ENCODE peak calls at places on chromosomes 16 and 17, in ten cellular contexts. One of them, this sample, is unnamed.
A peak's percentile ranks its signal among the peaks of the same experiment; 100 is the strongest.

GRCh38 chr17:51395621-51396020 is 135.3 kb downstream of the UTP18 start:
- DNase-seq in H7: no peak
- DNase-seq in NCI-H1417 treated with DMSO at 0.1 percent for 48 hours: no peak
- DNase-seq in kidney glomerular epithelial cell: no peak
- DNase-seq in germinal center: no peak
- DNase-seq in HCEC 1CT: no peak
- DNase-seq in AML-193: no peak
- DNase-seq in heart right ventricle: no peak
- DNase-seq in smooth muscle cell of the brain vasculature: no peak
- DNase-seq in EL: no peak
- DNase-seq in this sample: no peak

GRCh38 chr17:41486316-41486715 is 3.4 kb downstream of the KRT36 start:
- DNase-seq in H7: no peak
- DNase-seq in NCI-H1417 treated with DMSO at 0.1 percent for 48 hours: no peak
- DNase-seq in kidney glomerular epithelial cell: no peak
- DNase-seq in germinal center: no peak
- DNase-seq in HCEC 1CT: no peak
- DNase-seq in AML-193: no peak
- DNase-seq in heart right ventricle: no peak
- DNase-seq in smooth muscle cell of the brain vasculature: no peak
- DNase-seq in EL: no peak
- DNase-seq in this sample: no peak

GRCh38 chr17:9658593-9659211 is 13.4 kb downstream of the USP43 start:
- DNase-seq in H7: no peak
- DNase-seq in NCI-H1417 treated with DMSO at 0.1 percent for 48 hours: no peak
- DNase-seq in kidney glomerular epithelial cell: no peak
- DNase-seq in germinal center: no peak
- DNase-seq in HCEC 1CT: peak; percentile 24
- DNase-seq in AML-193: no peak
- DNase-seq in heart right ventricle: no peak
- DNase-seq in smooth muscle cell of the brain vasculature: peak; percentile 32
- DNase-seq in EL: peak; percentile 85
- DNase-seq in this sample: no peak

GRCh38 chr17:9468532-9468931 is 107.1 kb downstream of the STX8 start:
- DNase-seq in H7: no peak
- DNase-seq in NCI-H1417 treated with DMSO at 0.1 percent for 48 hours: no peak
- DNase-seq in kidney glomerular epithelial cell: no peak
- DNase-seq in germinal center: no peak
- DNase-seq in HCEC 1CT: no peak
- DNase-seq in AML-193: no peak
- DNase-seq in heart right ventricle: no peak
- DNase-seq in smooth muscle cell of the brain vasculature: no peak
- DNase-seq in EL: no peak
- DNase-seq in this sample: no peak

GRCh38 chr16:1990336-1991134 is 765 bp downstream of the SYNGR3 start:
- DNase-seq in H7: peak; percentile 96
- DNase-seq in NCI-H1417 treated with DMSO at 0.1 percent for 48 hours: no peak
- DNase-seq in kidney glomerular epithelial cell: no peak
- DNase-seq in germinal center: peak; percentile 48
- DNase-seq in HCEC 1CT: no peak
- DNase-seq in AML-193: no peak
- DNase-seq in heart right ventricle: no peak
- DNase-seq in smooth muscle cell of the brain vasculature: no peak
- DNase-seq in EL: no peak
- DNase-seq in this sample: no peak

GRCh38 chr17:2239882-2240430 is 63.6 kb downstream of the SMG6 start:
- DNase-seq in H7: no peak
- DNase-seq in NCI-H1417 treated with DMSO at 0.1 percent for 48 hours: no peak
- DNase-seq in kidney glomerular epithelial cell: no peak
- DNase-seq in germinal center: peak; percentile 68
- DNase-seq in HCEC 1CT: peak; percentile 90
- DNase-seq in AML-193: no peak
- DNase-seq in heart right ventricle: peak; percentile 55
- DNase-seq in smooth muscle cell of the brain vasculature: no peak
- DNase-seq in EL: peak; percentile 87
- DNase-seq in this sample: peak; percentile 86

GRCh38 chr16:51399908-51400670 is 249.0 kb upstream of the SALL1 start:
- DNase-seq in H7: no peak
- DNase-seq in NCI-H1417 treated with DMSO at 0.1 percent for 48 hours: no peak
- DNase-seq in kidney glomerular epithelial cell: no peak
- DNase-seq in germinal center: no peak
- DNase-seq in HCEC 1CT: no peak
- DNase-seq in AML-193: no peak
- DNase-seq in heart right ventricle: no peak
- DNase-seq in smooth muscle cell of the brain vasculature: no peak
- DNase-seq in EL: no peak
- DNase-seq in this sample: no peak

GRCh38 chr16:46706642-46707041 is 17.2 kb downstream of the ORC6 start:
- DNase-seq in H7: no peak
- DNase-seq in NCI-H1417 treated with DMSO at 0.1 percent for 48 hours: no peak
- DNase-seq in kidney glomerular epithelial cell: no peak
- DNase-seq in germinal center: no peak
- DNase-seq in HCEC 1CT: no peak
- DNase-seq in AML-193: no peak
- DNase-seq in heart right ventricle: no peak
- DNase-seq in smooth muscle cell of the brain vasculature: no peak
- DNase-seq in EL: no peak
- DNase-seq in this sample: no peak

GRCh38 chr16:24036614-24037013 is 200.8 kb downstream of the PRKCB start:
- DNase-seq in H7: peak; percentile 82
- DNase-seq in NCI-H1417 treated with DMSO at 0.1 percent for 48 hours: no peak
- DNase-seq in kidney glomerular epithelial cell: peak; percentile 33
- DNase-seq in germinal center: peak; percentile 50
- DNase-seq in HCEC 1CT: peak; percentile 15
- DNase-seq in AML-193: no peak
- DNase-seq in heart right ventricle: peak; percentile 23
- DNase-seq in smooth muscle cell of the brain vasculature: peak; percentile 6
- DNase-seq in EL: peak; percentile 37
- DNase-seq in this sample: peak; percentile 43

GRCh38 chr17:76262732-76263344 is 2.3 kb upstream of the UBALD2 start:
- DNase-seq in H7: peak; percentile 24
- DNase-seq in NCI-H1417 treated with DMSO at 0.1 percent for 48 hours: no peak
- DNase-seq in kidney glomerular epithelial cell: no peak
- DNase-seq in germinal center: peak; percentile 66
- DNase-seq in HCEC 1CT: no peak
- DNase-seq in AML-193: peak; percentile 87
- DNase-seq in heart right ventricle: no peak
- DNase-seq in smooth muscle cell of the brain vasculature: no peak
- DNase-seq in EL: no peak
- DNase-seq in this sample: peak; percentile 88

GRCh38 chr16:55835578-55835977 is 2.7 kb upstream of the CES1 start:
- DNase-seq in H7: no peak
- DNase-seq in NCI-H1417 treated with DMSO at 0.1 percent for 48 hours: no peak
- DNase-seq in kidney glomerular epithelial cell: no peak
- DNase-seq in germinal center: no peak
- DNase-seq in HCEC 1CT: no peak
- DNase-seq in AML-193: no peak
- DNase-seq in heart right ventricle: peak; percentile 20
- DNase-seq in smooth muscle cell of the brain vasculature: no peak
- DNase-seq in EL: no peak
- DNase-seq in this sample: no peak

GRCh38 chr16:55479560-55480197 is 681 bp downstream of the MMP2 start:
- DNase-seq in H7: no peak
- DNase-seq in NCI-H1417 treated with DMSO at 0.1 percent for 48 hours: no peak
- DNase-seq in kidney glomerular epithelial cell: no peak
- DNase-seq in germinal center: no peak
- DNase-seq in HCEC 1CT: no peak
- DNase-seq in AML-193: no peak
- DNase-seq in heart right ventricle: no peak
- DNase-seq in smooth muscle cell of the brain vasculature: no peak
- DNase-seq in EL: no peak
- DNase-seq in this sample: no peak

GRCh38 chr16:49876716-49877129 is 20.8 kb upstream of the ZNF423 start:
- DNase-seq in H7: peak; percentile 98
- DNase-seq in NCI-H1417 treated with DMSO at 0.1 percent for 48 hours: no peak
- DNase-seq in kidney glomerular epithelial cell: peak; percentile 25
- DNase-seq in germinal center: peak; percentile 71
- DNase-seq in HCEC 1CT: no peak
- DNase-seq in AML-193: no peak
- DNase-seq in heart right ventricle: peak; percentile 58
- DNase-seq in smooth muscle cell of the brain vasculature: no peak
- DNase-seq in EL: peak; percentile 25
- DNase-seq in this sample: peak; percentile 48

GRCh38 chr17:6546069-6546718 is 10.2 kb downstream of the PITPNM3 start:
- DNase-seq in H7: no peak
- DNase-seq in NCI-H1417 treated with DMSO at 0.1 percent for 48 hours: no peak
- DNase-seq in kidney glomerular epithelial cell: no peak
- DNase-seq in germinal center: no peak
- DNase-seq in HCEC 1CT: peak; percentile 34
- DNase-seq in AML-193: no peak
- DNase-seq in heart right ventricle: no peak
- DNase-seq in smooth muscle cell of the brain vasculature: no peak
- DNase-seq in EL: peak; percentile 23
- DNase-seq in this sample: peak; percentile 60

GRCh38 chr17:81651692-81652091 is 4.7 kb downstream of the PDE6G start:
- DNase-seq in H7: peak; percentile 52
- DNase-seq in NCI-H1417 treated with DMSO at 0.1 percent for 48 hours: no peak
- DNase-seq in kidney glomerular epithelial cell: peak; percentile 35
- DNase-seq in germinal center: no peak
- DNase-seq in HCEC 1CT: peak; percentile 91
- DNase-seq in AML-193: no peak
- DNase-seq in heart right ventricle: no peak
- DNase-seq in smooth muscle cell of the brain vasculature: peak; percentile 46
- DNase-seq in EL: peak; percentile 96
- DNase-seq in this sample: peak; percentile 91

GRCh38 chr17:66677201-66677981 is 157.5 kb upstream of the CACNG5 start:
- DNase-seq in H7: no peak
- DNase-seq in NCI-H1417 treated with DMSO at 0.1 percent for 48 hours: no peak
- DNase-seq in kidney glomerular epithelial cell: no peak
- DNase-seq in germinal center: no peak
- DNase-seq in HCEC 1CT: peak; percentile 94
- DNase-seq in AML-193: no peak
- DNase-seq in heart right ventricle: no peak
- DNase-seq in smooth muscle cell of the brain vasculature: no peak
- DNase-seq in EL: peak; percentile 82
- DNase-seq in this sample: peak; percentile 70

GRCh38 chr16:14240216-14240843 is 169.2 kb downstream of the MRTFB start:
- DNase-seq in H7: no peak
- DNase-seq in NCI-H1417 treated with DMSO at 0.1 percent for 48 hours: no peak
- DNase-seq in kidney glomerular epithelial cell: no peak
- DNase-seq in germinal center: no peak
- DNase-seq in HCEC 1CT: no peak
- DNase-seq in AML-193: no peak
- DNase-seq in heart right ventricle: no peak
- DNase-seq in smooth muscle cell of the brain vasculature: no peak
- DNase-seq in EL: no peak
- DNase-seq in this sample: peak; percentile 22

This sample was measured in kidney tubule cell.